ENCODE peak calls at places on chromosomes 7 and 10, in four cellular contexts. One of them, this sample, is unnamed.

GRCh38 chr7:155885162-155886160 is 73.2 kb upstream of the SHH start:
- DNase-seq in cardiac muscle cell: no peak
- DNase-seq in GM06990: no peak
- DNase-seq in tibial nerve: no peak
- DNase-seq in this sample: no peak

GRCh38 chr7:34584526-34584925 is 73.5 kb upstream of the NPSR1 start:
- DNase-seq in cardiac muscle cell: no peak
- DNase-seq in GM06990: no peak
- DNase-seq in tibial nerve: no peak
- DNase-seq in this sample: no peak

GRCh38 chr10:98748298-98748697 is 301.6 kb upstream of the HPS1 start:
- DNase-seq in cardiac muscle cell: peak
- DNase-seq in GM06990: no peak
- DNase-seq in tibial nerve: no peak
- DNase-seq in this sample: no peak

GRCh38 chr10:72250666-72251065 is 23.1 kb upstream of the DDIT4 start:
- DNase-seq in cardiac muscle cell: no peak
- DNase-seq in GM06990: no peak
- DNase-seq in tibial nerve: peak
- DNase-seq in this sample: no peak

GRCh38 chr7:72751978-72752377 is 76.0 kb downstream of the TYW1B start:
- DNase-seq in cardiac muscle cell: peak
- DNase-seq in GM06990: no peak
- DNase-seq in tibial nerve: no peak
- DNase-seq in this sample: no peak

GRCh38 chr7:135188298-135188984 is 17.9 kb upstream of the CYREN start:
- DNase-seq in cardiac muscle cell: no peak
- DNase-seq in GM06990: peak
- DNase-seq in tibial nerve: no peak
- DNase-seq in this sample: no peak

GRCh38 chr10:110006358-110007170 is 1.2 kb upstream of the ADD3 start:
- DNase-seq in cardiac muscle cell: peak
- DNase-seq in GM06990: no peak
- DNase-seq in tibial nerve: peak
- DNase-seq in this sample: no peak

GRCh38 chr7:33821970-33822369 is 83.4 kb upstream of the BMPER start:
- DNase-seq in cardiac muscle cell: no peak
- DNase-seq in GM06990: no peak
- DNase-seq in tibial nerve: no peak
- DNase-seq in this sample: no peak

GRCh38 chr10:75019360-75019759 is 92.1 kb upstream of the SAMD8 start:
- DNase-seq in cardiac muscle cell: no peak
- DNase-seq in GM06990: no peak
- DNase-seq in tibial nerve: no peak
- DNase-seq in this sample: no peak

GRCh38 chr10:65294329-65294728 is 1631.5 kb upstream of the LRRTM3 start:
- DNase-seq in cardiac muscle cell: no peak
- DNase-seq in GM06990: no peak
- DNase-seq in tibial nerve: no peak
- DNase-seq in this sample: no peak

GRCh38 chr10:17144032-17144431 is 14.4 kb upstream of the CUBN start:
- DNase-seq in cardiac muscle cell: no peak
- DNase-seq in GM06990: no peak
- DNase-seq in tibial nerve: no peak
- DNase-seq in this sample: no peak

GRCh38 chr10:113820507-113820906 is 33.4 kb downstream of the DCLRE1A start:
- DNase-seq in cardiac muscle cell: peak
- DNase-seq in GM06990: no peak
- DNase-seq in tibial nerve: no peak
- DNase-seq in this sample: no peak

GRCh38 chr10:80500572-80501380 is 36.9 kb upstream of the SH2D4B start:
- DNase-seq in cardiac muscle cell: no peak
- DNase-seq in GM06990: peak
- DNase-seq in tibial nerve: peak
- DNase-seq in this sample: peak

GRCh38 chr7:1385809-1386622 is 73.3 kb downstream of the MICALL2 start:
- DNase-seq in cardiac muscle cell: no peak
- DNase-seq in GM06990: no peak
- DNase-seq in tibial nerve: no peak
- DNase-seq in this sample: no peak

GRCh38 chr10:115321360-115321759 is 228.2 kb downstream of the ATRNL1 start:
- DNase-seq in cardiac muscle cell: no peak
- DNase-seq in GM06990: no peak
- DNase-seq in tibial nerve: no peak
- DNase-seq in this sample: no peak

GRCh38 chr7:35875292-35875691 is 74.4 kb downstream of the SEPTIN7 start:
- DNase-seq in cardiac muscle cell: no peak
- DNase-seq in GM06990: no peak
- DNase-seq in tibial nerve: no peak
- DNase-seq in this sample: no peak

GRCh38 chr10:86400705-86401587 is 34.4 kb upstream of the GRID1 start:
- DNase-seq in cardiac muscle cell: peak
- DNase-seq in GM06990: peak
- DNase-seq in tibial nerve: no peak
- DNase-seq in this sample: peak

GRCh38 chr10:20105931-20106330 is 289.7 kb downstream of the PLXDC2 start:
- DNase-seq in cardiac muscle cell: no peak
- DNase-seq in GM06990: no peak
- DNase-seq in tibial nerve: no peak
- DNase-seq in this sample: no peak

GRCh38 chr7:138029941-138030340 is 28.1 kb upstream of the CREB3L2 start:
- DNase-seq in cardiac muscle cell: no peak
- DNase-seq in GM06990: no peak
- DNase-seq in tibial nerve: no peak
- DNase-seq in this sample: no peak

GRCh38 chr7:50613473-50613872 is 48.3 kb upstream of the DDC start:
- DNase-seq in cardiac muscle cell: no peak
- DNase-seq in GM06990: no peak
- DNase-seq in tibial nerve: no peak
- DNase-seq in this sample: no peak

GRCh38 chr7:74187915-74188675 is 13.9 kb downstream of the EIF4H start:
- DNase-seq in cardiac muscle cell: no peak
- DNase-seq in GM06990: no peak
- DNase-seq in tibial nerve: no peak
- DNase-seq in this sample: no peak

GRCh38 chr7:101677421-101678137 is 48.5 kb upstream of the MYL10 start:
- DNase-seq in cardiac muscle cell: no peak
- DNase-seq in GM06990: no peak
- DNase-seq in tibial nerve: no peak
- DNase-seq in this sample: no peak

GRCh38 chr7:27172823-27173411 is 1.2 kb downstream of the HOXA10 start:
- DNase-seq in cardiac muscle cell: no peak
- DNase-seq in GM06990: no peak
- DNase-seq in tibial nerve: peak
- DNase-seq in this sample: no peak

GRCh38 chr7:86328801-86329433 is 314.8 kb upstream of the GRM3 start:
- DNase-seq in cardiac muscle cell: no peak
- DNase-seq in GM06990: no peak
- DNase-seq in tibial nerve: no peak
- DNase-seq in this sample: no peak

GRCh38 chr7:32935558-32935957 is 21.7 kb upstream of the FKBP9 start:
- DNase-seq in cardiac muscle cell: no peak
- DNase-seq in GM06990: no peak
- DNase-seq in tibial nerve: no peak
- DNase-seq in this sample: no peak

GRCh38 chr7:131105294-131105802 is 222.3 kb upstream of the MKLN1 start:
- DNase-seq in cardiac muscle cell: peak
- DNase-seq in GM06990: no peak
- DNase-seq in tibial nerve: peak
- DNase-seq in this sample: no peak

GRCh38 chr7:131035088-131035770 is 292.4 kb upstream of the MKLN1 start:
- DNase-seq in cardiac muscle cell: no peak
- DNase-seq in GM06990: no peak
- DNase-seq in tibial nerve: no peak
- DNase-seq in this sample: no peak

GRCh38 chr10:91924212-91925021 is 847 bp downstream of the BTAF1 start:
- DNase-seq in cardiac muscle cell: no peak
- DNase-seq in GM06990: no peak
- DNase-seq in tibial nerve: no peak
- DNase-seq in this sample: no peak

GRCh38 chr10:108735380-108735779 is 1187.9 kb downstream of the XPNPEP1 start:
- DNase-seq in cardiac muscle cell: no peak
- DNase-seq in GM06990: no peak
- DNase-seq in tibial nerve: no peak
- DNase-seq in this sample: no peak

GRCh38 chr10:131921191-131921590 is 20.4 kb downstream of the PPP2R2D start:
- DNase-seq in cardiac muscle cell: no peak
- DNase-seq in GM06990: peak
- DNase-seq in tibial nerve: no peak
- DNase-seq in this sample: no peak
- TF ChIP-seq CTCF in cardiac muscle cell: no peak
- TF ChIP-seq CTCF in GM06990: no peak
- TF ChIP-seq CTCF in tibial nerve: no peak
- TF ChIP-seq CTCF in this sample: no peak

GRCh38 chr7:116165717-116166116 is 44.6 kb upstream of the TES start:
- DNase-seq in cardiac muscle cell: no peak
- DNase-seq in GM06990: peak
- DNase-seq in tibial nerve: no peak
- DNase-seq in this sample: no peak

GRCh38 chr7:116166167-116166566 is 44.2 kb upstream of the TES start:
- DNase-seq in cardiac muscle cell: no peak
- DNase-seq in GM06990: no peak
- DNase-seq in tibial nerve: no peak
- DNase-seq in this sample: no peak

GRCh38 chr7:116169060-116169459 is 41.3 kb upstream of the TES start:
- DNase-seq in cardiac muscle cell: no peak
- DNase-seq in GM06990: no peak
- DNase-seq in tibial nerve: no peak
- DNase-seq in this sample: no peak

GRCh38 chr7:116164552-116164951 is 45.8 kb upstream of the TES start:
- DNase-seq in cardiac muscle cell: no peak
- DNase-seq in GM06990: no peak
- DNase-seq in tibial nerve: no peak
- DNase-seq in this sample: no peak

DNA sequence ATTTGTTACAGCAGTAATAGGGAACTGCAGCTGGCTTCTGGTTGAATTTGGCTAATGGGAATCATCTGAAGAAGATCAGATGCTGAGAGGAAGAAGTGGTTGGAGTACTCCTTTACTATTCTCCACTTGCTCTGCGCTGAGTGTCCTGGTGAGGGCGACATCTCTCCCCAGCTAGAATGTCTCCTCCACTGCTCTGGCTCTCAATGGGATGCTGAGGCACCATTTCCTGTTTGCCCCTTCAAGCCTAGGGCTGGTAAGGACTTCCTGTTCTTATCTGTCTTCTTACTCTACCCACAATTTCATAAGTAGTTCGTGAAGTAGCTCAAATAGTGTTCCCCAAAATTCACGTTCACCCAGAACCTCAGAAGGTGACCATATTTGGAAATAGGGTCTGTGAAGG is 43.2 kb upstream of the TES start:
- DNase-seq in cardiac muscle cell: no peak
- DNase-seq in GM06990: no peak
- DNase-seq in tibial nerve: no peak
- DNase-seq in this sample: no peak
- TF ChIP-seq CTCF in cardiac muscle cell: no peak
- TF ChIP-seq CTCF in GM06990: peak
- TF ChIP-seq CTCF in tibial nerve: no peak
- TF ChIP-seq CTCF in this sample: no peak

GRCh38 chr7:148901178-148901577 is 17.1 kb upstream of the EZH2 start:
- DNase-seq in cardiac muscle cell: no peak
- DNase-seq in GM06990: no peak
- DNase-seq in tibial nerve: no peak
- DNase-seq in this sample: no peak
- TF ChIP-seq CTCF in cardiac muscle cell: no peak
- TF ChIP-seq CTCF in GM06990: no peak
- TF ChIP-seq CTCF in tibial nerve: no peak
- TF ChIP-seq CTCF in this sample: no peak

DNA sequence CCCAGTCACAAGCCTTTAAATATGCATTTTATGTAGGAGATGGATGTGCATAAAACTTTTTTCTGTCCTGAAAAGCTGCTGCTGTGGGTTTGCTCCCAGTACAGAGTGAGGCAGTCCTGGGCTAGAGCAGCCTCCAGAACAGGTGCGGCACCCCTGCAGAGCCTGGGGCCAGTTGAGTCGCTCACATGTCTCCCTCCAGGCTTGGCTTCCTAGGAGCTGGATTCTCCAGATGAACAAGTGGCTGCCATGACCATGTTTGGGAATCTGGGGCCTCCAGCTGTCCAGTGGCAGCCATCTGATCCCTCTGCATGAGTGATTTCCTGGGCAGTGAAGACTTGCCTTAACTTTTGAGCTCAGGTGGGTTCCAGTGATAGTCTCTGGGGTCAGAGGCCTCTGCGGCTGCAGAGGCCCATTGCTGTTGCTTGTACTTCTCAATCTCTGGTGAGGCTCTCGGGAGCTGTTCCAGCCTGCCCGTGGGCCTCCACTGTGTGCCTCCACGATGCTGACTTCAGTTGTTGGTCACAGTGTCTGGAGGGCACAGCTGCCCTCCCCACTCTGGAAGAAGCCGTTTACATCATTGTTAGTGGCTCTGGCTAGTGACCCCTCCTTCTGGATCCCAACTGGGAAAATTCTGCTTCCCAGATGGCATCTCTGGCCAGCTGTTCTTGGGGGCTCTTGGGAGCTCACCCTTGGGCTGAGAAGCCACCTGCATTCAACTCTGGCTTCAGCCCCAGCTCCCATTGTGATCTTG is 120.4 kb downstream of the EMX2 start:
- DNase-seq in cardiac muscle cell: no peak
- DNase-seq in GM06990: no peak
- DNase-seq in tibial nerve: no peak
- DNase-seq in this sample: no peak
- TF ChIP-seq CTCF in cardiac muscle cell: no peak
- TF ChIP-seq CTCF in GM06990: no peak
- TF ChIP-seq CTCF in tibial nerve: no peak
- TF ChIP-seq CTCF in this sample: no peak

GRCh38 chr7:117401293-117402002 is 25.8 kb downstream of the ASZ1 start:
- DNase-seq in cardiac muscle cell: no peak
- DNase-seq in GM06990: no peak
- DNase-seq in tibial nerve: no peak
- DNase-seq in this sample: no peak

GRCh38 chr7:117402109-117402508 is 25.2 kb downstream of the ASZ1 start:
- DNase-seq in cardiac muscle cell: no peak
- DNase-seq in GM06990: no peak
- DNase-seq in tibial nerve: no peak
- DNase-seq in this sample: no peak

GRCh38 chr7:117399820-117400422 is 27.4 kb downstream of the ASZ1 start:
- DNase-seq in cardiac muscle cell: no peak
- DNase-seq in GM06990: no peak
- DNase-seq in tibial nerve: no peak
- DNase-seq in this sample: no peak

GRCh38 chr7:117403737-117404136 is 23.6 kb downstream of the ASZ1 start:
- DNase-seq in cardiac muscle cell: no peak
- DNase-seq in GM06990: no peak
- DNase-seq in tibial nerve: no peak
- DNase-seq in this sample: no peak

DNA sequence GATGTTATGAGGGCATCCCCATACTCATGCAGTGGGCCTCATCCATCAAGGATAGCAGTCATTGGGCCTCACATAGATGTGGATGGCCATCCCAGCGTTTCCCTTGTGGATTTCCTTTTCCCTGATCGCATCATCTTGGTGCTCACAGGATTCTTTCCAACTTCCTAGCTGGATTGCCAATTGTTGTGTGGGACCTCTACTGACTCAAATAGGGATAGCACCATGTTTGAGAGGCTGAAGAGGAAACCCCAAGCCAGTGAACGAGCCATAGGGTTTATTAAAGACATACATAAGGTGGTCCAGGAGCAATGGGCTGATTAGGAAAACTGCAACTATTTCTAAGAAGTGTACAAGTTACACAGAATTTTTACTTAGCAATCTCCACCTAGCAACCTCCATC is 21.8 kb downstream of the ASZ1 start:
- DNase-seq in cardiac muscle cell: no peak
- DNase-seq in GM06990: no peak
- DNase-seq in tibial nerve: no peak
- DNase-seq in this sample: no peak
- TF ChIP-seq CTCF in cardiac muscle cell: no peak
- TF ChIP-seq CTCF in GM06990: no peak
- TF ChIP-seq CTCF in tibial nerve: no peak
- TF ChIP-seq CTCF in this sample: no peak